ENCODE peak calls at places on chromosome 3, in four cellular contexts. H, S, Z and F are unnamed samples.

GRCh38 chr3:180828723-180829408 is 83.6 kb upstream of the FXR1 start:
- DNase-seq in Z (no peak), S (no peak), H (no peak), F (no peak)

GRCh38 chr3:13133471-13133981 is 60.3 kb upstream of the IQSEC1 start:
- DNase-seq in H (no peak), S (no peak), Z (no peak), F (no peak)

GRCh38 chr3:3172627-3173026 is 6.9 kb downstream of the CRBN start:
- DNase-seq in S (no peak), H (no peak), Z (no peak), F (no peak)

GRCh38 chr3:18100126-18100525 is 325.0 kb downstream of the SATB1 start:
- DNase-seq in Z (no peak), H (peak), S (peak), F (no peak)

GRCh38 chr3:81216192-81216591 is 545.3 kb downstream of the GBE1 start:
- DNase-seq in Z (no peak), H (peak), S (peak), F (no peak)

GRCh38 chr3:188656196-188656982 is 502.4 kb downstream of the LPP start:
- DNase-seq in Z (no peak), H (peak), S (peak), F (peak)

GRCh38 chr3:62367735-62368704 is 5.3 kb downstream of the FEZF2 start:
- DNase-seq in H (no peak), Z (no peak), S (no peak), F (no peak)

GRCh38 chr3:30719536-30719935 is 113.1 kb downstream of the TGFBR2 start:
- DNase-seq in S (no peak), H (no peak), Z (no peak), F (no peak)

GRCh38 chr3:21517184-21517583 is 233.8 kb downstream of the ZNF385D start:
- DNase-seq in Z (no peak), S (no peak), H (no peak), F (no peak)

GRCh38 chr3:31958721-31959152 is 22.3 kb downstream of the OSBPL10 start:
- DNase-seq in H (no peak), S (no peak), Z (no peak), F (no peak)

GRCh38 chr3:38139191-38139590 is 730 bp downstream of the MYD88 start:
- DNase-seq in H (no peak), S (no peak), Z (no peak), F (no peak)

GRCh38 chr3:108202834-108203233 is 19.4 kb downstream of the IFT57 start:
- DNase-seq in Z (no peak), H (no peak), S (no peak), F (no peak)

GRCh38 chr3:177199206-177199765 is 2.0 kb upstream of the TBL1XR1 start:
- DNase-seq in Z (no peak), H (no peak), S (no peak), F (no peak)

GRCh38 chr3:126983653-126984390 is 907 bp downstream of the PLXNA1 start:
- DNase-seq in S (peak), Z (no peak), H (no peak), F (no peak)

GRCh38 chr3:13371100-13372075 is 48.7 kb downstream of the NUP210 start:
- DNase-seq in Z (no peak), S (no peak), H (no peak), F (no peak)

GRCh38 chr3:103136621-103137020 is 701.8 kb downstream of the ZPLD1 start:
- DNase-seq in S (no peak), Z (no peak), H (no peak), F (no peak)

GRCh38 chr3:195003006-195003892 is 267.7 kb downstream of the XXYLT1 start:
- DNase-seq in H (peak), S (no peak), Z (peak), F (peak)

GRCh38 chr3:129461461-129462146 is 21.6 kb downstream of the IFT122 start:
- DNase-seq in S (no peak), Z (peak), H (peak), F (no peak)

GRCh38 chr3:195253981-195254432 is 17.0 kb downstream of the XXYLT1 start:
- DNase-seq in S (peak), H (no peak), Z (no peak), F (no peak)

GRCh38 chr3:103918336-103918735 is 1448.4 kb upstream of the ALCAM start:
- DNase-seq in Z (no peak), H (no peak), S (no peak), F (no peak)

GRCh38 chr3:130661116-130661515 is 85.5 kb downstream of the PIK3R4 start:
- DNase-seq in H (peak), S (no peak), Z (no peak), F (no peak)

GRCh38 chr3:138079901-138080300 is 35.5 kb downstream of the DZIP1L start:
- DNase-seq in S (peak), H (peak), Z (no peak), F (no peak)

GRCh38 chr3:119635719-119636118 is 24.7 kb downstream of the POPDC2 start:
- DNase-seq in S (no peak), Z (no peak), H (no peak), F (no peak)
- TF ChIP-seq CTCF in S (no peak), Z (peak), H (no peak), F (no peak)

GRCh38 chr3:159989973-159990846 is 1.6 kb downstream of the IL12A start:
- DNase-seq in S (no peak), H (peak), Z (no peak), F (peak)
- H3K4me3 ChIP-seq in S (no peak), H (no peak), Z (no peak), F (no peak)

GRCh38 chr3:56468184-56469106 is at the start of gene ERC2:
- DNase-seq in H (peak), S (peak), Z (peak), F (peak)
- TF ChIP-seq CTCF in H (no peak), S (peak), Z (peak), F (peak)

GRCh38 chr3:120285508-120285841 is 453 bp upstream of the GPR156 start:
- DNase-seq in S (no peak), H (no peak), Z (no peak), F (no peak)
- H3K4me3 ChIP-seq in S (peak), H (peak), Z (peak), F (no peak)

GRCh38 chr3:163328680-163329079 is 1749.6 kb downstream of the SI start:
- DNase-seq in S (no peak), Z (no peak), H (no peak), F (no peak)
- TF ChIP-seq CTCF in S (no peak), Z (no peak), H (no peak), F (no peak)

GRCh38 chr3:4983739-4984510 is 4.7 kb downstream of the BHLHE40 start:
- DNase-seq in S (peak), H (peak), Z (peak), F (no peak)
- H3K4me3 ChIP-seq in S (peak), H (peak), Z (peak), F (no peak)

DNA sequence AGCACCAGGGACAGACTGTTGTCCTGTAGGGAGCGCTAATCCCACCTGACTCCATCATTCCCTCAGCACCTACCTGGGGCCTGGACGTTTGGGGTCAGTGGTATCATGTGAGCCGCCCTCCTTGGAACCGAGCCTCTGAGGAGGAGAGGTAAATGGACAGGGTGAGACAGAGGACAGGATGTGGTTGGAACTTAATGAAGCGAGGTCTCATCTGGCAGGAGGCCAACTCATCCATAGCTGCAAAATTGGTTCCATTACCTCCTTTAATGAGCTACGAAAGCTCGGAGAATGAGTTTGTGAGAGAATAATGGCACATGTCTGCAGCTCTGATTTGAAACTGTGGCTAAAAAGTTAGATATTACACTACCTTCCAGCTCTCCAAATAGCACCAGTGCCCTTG is 14.0 kb downstream of the MAPKAPK3 start:
- DNase-seq in Z (no peak), S (peak), H (no peak), F (no peak)
- TF ChIP-seq CTCF in Z (no peak), S (no peak), H (no peak), F (no peak)

DNA sequence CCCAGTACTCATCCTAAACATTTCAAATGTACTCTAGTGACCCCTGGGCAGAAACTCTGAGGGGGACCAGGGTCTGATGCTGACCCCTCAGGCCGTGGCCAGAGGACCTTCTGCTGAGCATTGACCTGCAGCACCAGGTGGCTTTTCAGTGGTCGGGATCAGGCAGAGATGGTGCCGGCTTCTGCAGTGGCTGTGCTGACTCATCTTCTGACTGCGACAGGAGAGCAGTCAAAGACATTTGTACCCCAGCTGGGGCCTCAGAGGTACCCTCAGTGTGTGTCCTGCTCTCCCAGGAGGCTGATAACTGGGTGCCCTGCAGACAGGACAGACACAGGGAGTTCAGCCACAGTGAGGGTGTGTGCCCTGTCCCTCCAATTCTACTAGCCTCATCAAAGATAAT is 36.6 kb upstream of the IQCF6 start:
- DNase-seq in H (no peak), Z (no peak), S (no peak), F (no peak)
- H3K4me3 ChIP-seq in H (no peak), Z (no peak), S (no peak), F (no peak)

GRCh38 chr3:113200946-113201345 is 10.4 kb upstream of the BOC start:
- DNase-seq in H (no peak), Z (no peak), S (no peak), F (no peak)
- TF ChIP-seq CTCF in H (no peak), Z (no peak), S (no peak), F (no peak)